ENCODE peak calls at places on chromosomes 16 and 17, in seven cellular contexts. X, C, E, N, A, G and U are unnamed samples.

GRCh38 chr17:57597531-57598453 is 147.3 kb downstream of the CCDC182 start:
- DNase-seq in A (peak), E (no peak), C (peak), G (no peak), N (no peak), X (peak), U (peak)

GRCh38 chr16:88527186-88527936 is 42.8 kb upstream of the ZC3H18 start:
- DNase-seq in E (no peak), A (no peak), N (no peak), G (peak), X (peak), C (peak), U (peak)

GRCh38 chr17:43767053-43767712 is 8.6 kb upstream of the SOST start:
- DNase-seq in E (no peak), C (no peak), A (no peak), G (no peak), X (no peak), N (no peak), U (no peak)

GRCh38 chr17:64073771-64074703 is 53.6 kb upstream of the ICAM2 start:
- DNase-seq in E (no peak), X (no peak), C (no peak), A (no peak), G (no peak), N (no peak), U (no peak)

GRCh38 chr17:31824771-31825360 is 34.2 kb downstream of the COPRS start:
- DNase-seq in A (no peak), G (no peak), E (no peak), N (no peak), X (no peak), C (no peak), U (no peak)

GRCh38 chr16:66273644-66274334 is 92.7 kb upstream of the CDH5 start:
- DNase-seq in X (no peak), N (no peak), G (no peak), C (no peak), E (peak), A (no peak), U (no peak)

GRCh38 chr16:28300327-28300726 is 8.0 kb downstream of the SBK1 start:
- DNase-seq in C (no peak), G (no peak), A (no peak), E (no peak), N (no peak), X (no peak), U (no peak)

GRCh38 chr17:62111562-62112180 is 46.6 kb upstream of the MED13 start:
- DNase-seq in N (no peak), E (no peak), C (no peak), G (no peak), X (peak), A (no peak), U (peak)

GRCh38 chr17:27982688-27983087 is 59.8 kb upstream of the NLK start:
- DNase-seq in A (no peak), C (no peak), E (no peak), N (no peak), X (no peak), G (no peak), U (peak)

GRCh38 chr17:76781056-76781982 is 43.4 kb downstream of the MFSD11 start:
- DNase-seq in A (no peak), X (no peak), E (no peak), C (no peak), G (no peak), N (no peak), U (no peak)

GRCh38 chr17:66893382-66893781 is 58.5 kb downstream of the CACNG5 start:
- DNase-seq in A (no peak), N (no peak), E (no peak), C (no peak), G (no peak), X (no peak), U (no peak)

GRCh38 chr16:81697886-81698635 is 81.0 kb upstream of the PLCG2 start:
- DNase-seq in X (no peak), A (no peak), N (no peak), C (no peak), E (no peak), G (no peak), U (no peak)

GRCh38 chr16:69309316-69309715 is 1.8 kb upstream of the VPS4A start:
- DNase-seq in G (no peak), E (peak), X (no peak), N (no peak), A (no peak), C (no peak), U (no peak)

GRCh38 chr17:7557825-7558543 is 566 bp upstream of the TNFSF13 start:
- DNase-seq in X (peak), G (no peak), A (no peak), C (no peak), E (peak), N (no peak), U (peak)

GRCh38 chr17:48723555-48724239 is 712 bp downstream of the PRAC2 start:
- DNase-seq in C (no peak), G (no peak), A (no peak), E (peak), X (peak), N (no peak), U (no peak)

GRCh38 chr17:15508466-15508865 is 41.0 kb upstream of the CDRT4 start:
- DNase-seq in E (no peak), C (no peak), X (no peak), A (no peak), G (no peak), N (no peak), U (no peak)

GRCh38 chr17:7383742-7384488 is 3.0 kb downstream of the TNK1 start:
- DNase-seq in N (no peak), C (no peak), E (no peak), X (peak), G (peak), A (peak), U (peak)

GRCh38 chr17:77365584-77366186 is 224.9 kb downstream of the SEC14L1 start:
- DNase-seq in A (peak), E (no peak), C (peak), N (peak), X (peak), G (no peak), U (peak)

GRCh38 chr16:87062569-87063442 is 254.4 kb downstream of the C16orf95 start:
- DNase-seq in E (peak), G (peak), C (peak), X (peak), A (peak), N (no peak), U (peak)

GRCh38 chr17:31388770-31389672 is 2.5 kb upstream of the RAB11FIP4 start:
- DNase-seq in C (no peak), X (no peak), A (peak), E (peak), G (peak), N (no peak), U (no peak)

GRCh38 chr17:64183815-64184397 is 54.0 kb upstream of the ERN1 start:
- DNase-seq in E (no peak), G (no peak), A (no peak), C (no peak), N (no peak), X (no peak), U (no peak)

GRCh38 chr16:4675864-4676786 is 17.2 kb upstream of the NUDT16L1 start:
- DNase-seq in C (no peak), G (peak), A (no peak), X (peak), E (no peak), N (no peak), U (peak)

GRCh38 chr17:61634942-61635538 is 44.0 kb upstream of the NACA2 start:
- DNase-seq in N (no peak), E (no peak), C (no peak), A (no peak), X (no peak), G (no peak), U (no peak)

GRCh38 chr17:73043686-73044581 is 48.6 kb downstream of the SLC39A11 start:
- DNase-seq in X (no peak), N (no peak), C (peak), E (no peak), G (no peak), A (no peak), U (no peak)

GRCh38 chr17:61833536-61834203 is 29.7 kb downstream of the BRIP1 start:
- DNase-seq in E (no peak), G (no peak), N (peak), X (no peak), C (peak), A (peak), U (no peak)

GRCh38 chr17:37650419-37651003 is 7.3 kb upstream of the DDX52 start:
- DNase-seq in G (no peak), E (no peak), A (peak), N (no peak), X (peak), C (no peak), U (peak)

GRCh38 chr17:81428521-81428920 is 33.3 kb downstream of the BAHCC1 start:
- DNase-seq in A (no peak), E (no peak), X (no peak), N (no peak), G (no peak), C (no peak), U (no peak)

GRCh38 chr17:16129441-16129840 is 85.9 kb downstream of the NCOR1 start:
- DNase-seq in C (no peak), X (no peak), N (no peak), E (no peak), G (no peak), A (no peak), U (peak)

GRCh38 chr17:40038882-40039513 is 15.2 kb downstream of the MED24 start:
- DNase-seq in G (no peak), C (peak), A (peak), N (no peak), E (no peak), X (peak), U (no peak)

GRCh38 chr17:81433656-81434055 is 38.4 kb downstream of the BAHCC1 start:
- DNase-seq in G (no peak), N (no peak), C (no peak), E (no peak), A (no peak), X (no peak), U (no peak)

GRCh38 chr17:57975044-57975443 is 13.0 kb downstream of the VEZF1 start:
- DNase-seq in C (no peak), G (no peak), X (no peak), A (no peak), N (no peak), E (no peak), U (no peak)

GRCh38 chr16:87924041-87924851 is 12.1 kb downstream of the CA5A start:
- DNase-seq in E (no peak), N (peak), A (no peak), X (peak), G (no peak), C (no peak), U (no peak)

GRCh38 chr17:29176500-29177351 is 3.5 kb downstream of the MYO18A start:
- DNase-seq in C (no peak), N (no peak), E (peak), A (no peak), X (peak), G (peak), U (peak)

GRCh38 chr17:32111141-32111771 is 31.0 kb upstream of the RHOT1 start:
- DNase-seq in A (no peak), E (no peak), X (peak), C (peak), G (peak), N (no peak), U (peak)

GRCh38 chr16:64880994-64881393 is 240.9 kb downstream of the CDH11 start:
- DNase-seq in C (no peak), G (no peak), A (no peak), X (no peak), N (peak), E (no peak), U (no peak)